ENCODE peak calls at places on chromosome 18, in nine cellular contexts. X, P, L, S, Q, O, Y, W and B are unnamed samples.

GRCh38 chr18:54278615-54279014 is 9.3 kb downstream of the POLI start:
- DNase-seq in X (no peak), P (no peak), L (no peak), S (no peak), Q (no peak), O (no peak), Y (no peak), W (no peak), B (no peak)

GRCh38 chr18:13397504-13398163 is 179.1 kb downstream of the LDLRAD4 start:
- DNase-seq in X (no peak), P (no peak), L (no peak), S (no peak), Q (no peak), O (no peak), Y (no peak), W (no peak), B (no peak)

GRCh38 chr18:10784596-10785202 is 258.9 kb downstream of the NAPG start:
- DNase-seq in X (no peak), P (no peak), L (no peak), S (no peak), Q (no peak), O (no peak), Y (no peak), W (no peak), B (no peak)

GRCh38 chr18:5626130-5626880 is 82.5 kb upstream of the EPB41L3 start:
- DNase-seq in X (no peak), P (no peak), L (no peak), S (no peak), Q (no peak), O (no peak), Y (no peak), W (no peak), B (no peak)

GRCh38 chr18:38420611-38421010 is 855.0 kb upstream of the CELF4 start:
- DNase-seq in X (no peak), P (no peak), L (no peak), S (no peak), Q (no peak), O (no peak), Y (no peak), W (no peak), B (no peak)

GRCh38 chr18:79856119-79857080 is 58.7 kb downstream of the KCNG2 start:
- DNase-seq in X (no peak), P (no peak), L (peak), S (no peak), Q (peak), O (no peak), Y (peak), W (no peak), B (peak)

GRCh38 chr18:71107220-71107619 is 818.4 kb downstream of the SOCS6 start:
- DNase-seq in X (no peak), P (no peak), L (no peak), S (no peak), Q (no peak), O (no peak), Y (no peak), W (no peak), B (no peak)

GRCh38 chr18:31685097-31686082 is 1.0 kb upstream of the B4GALT6 start:
- DNase-seq in X (no peak), P (peak), L (no peak), S (peak), Q (peak), O (peak), Y (peak), W (peak), B (peak)

GRCh38 chr18:46338213-46338612 is 234.0 kb downstream of the HAUS1 start:
- DNase-seq in X (no peak), P (no peak), L (no peak), S (no peak), Q (peak), O (no peak), Y (no peak), W (no peak), B (no peak)

GRCh38 chr18:69795785-69796184 is 151.9 kb downstream of the CD226 start:
- DNase-seq in X (peak), P (no peak), L (no peak), S (no peak), Q (peak), O (no peak), Y (no peak), W (no peak), B (no peak)

GRCh38 chr18:55593888-55594287 is 5.9 kb upstream of the TCF4 start:
- DNase-seq in X (no peak), P (no peak), L (no peak), S (no peak), Q (no peak), O (no peak), Y (no peak), W (no peak), B (no peak)

GRCh38 chr18:73645175-73645715 is 502.4 kb downstream of the FBXO15 start:
- DNase-seq in X (no peak), P (no peak), L (no peak), S (no peak), Q (no peak), O (no peak), Y (no peak), W (no peak), B (no peak)

GRCh38 chr18:59986139-59986538 is 86.3 kb downstream of the PMAIP1 start:
- DNase-seq in X (no peak), P (no peak), L (no peak), S (no peak), Q (no peak), O (no peak), Y (no peak), W (no peak), B (no peak)

GRCh38 chr18:42038936-42039335 is 83.9 kb downstream of the PIK3C3 start:
- DNase-seq in X (peak), P (peak), L (no peak), S (no peak), Q (no peak), O (no peak), Y (no peak), W (no peak), B (peak)

GRCh38 chr18:56825312-56825711 is 174.2 kb downstream of the WDR7 start:
- DNase-seq in X (no peak), P (no peak), L (no peak), S (no peak), Q (no peak), O (no peak), Y (no peak), W (no peak), B (no peak)

GRCh38 chr18:50401888-50402287 is 27.0 kb downstream of the SKA1 start:
- DNase-seq in X (no peak), P (no peak), L (no peak), S (peak), Q (peak), O (peak), Y (peak), W (peak), B (peak)

GRCh38 chr18:3305933-3306332 is 44.0 kb downstream of the MYL12B start:
- DNase-seq in X (no peak), P (peak), L (no peak), S (no peak), Q (no peak), O (no peak), Y (no peak), W (no peak), B (no peak)

GRCh38 chr18:79387615-79388014 is 8.1 kb upstream of the NFATC1 start:
- DNase-seq in X (no peak), P (no peak), L (no peak), S (no peak), Q (no peak), O (no peak), Y (no peak), W (no peak), B (no peak)

GRCh38 chr18:66900837-66901236 is 296.9 kb upstream of the CDH19 start:
- DNase-seq in X (no peak), P (no peak), L (no peak), S (no peak), Q (no peak), O (no peak), Y (no peak), W (no peak), B (no peak)

GRCh38 chr18:64283059-64283458 is 134.2 kb upstream of the LINC00305 start:
- DNase-seq in X (no peak), P (no peak), L (no peak), S (no peak), Q (no peak), O (no peak), Y (no peak), W (no peak), B (no peak)

GRCh38 chr18:80157708-80158343 is 48.8 kb downstream of the ADNP2 start:
- DNase-seq in X (peak), P (peak), L (no peak), S (peak), Q (peak), O (peak), Y (peak), W (peak), B (peak)

GRCh38 chr18:8849696-8850095 is 144.3 kb downstream of the MTCL1 start:
- DNase-seq in X (no peak), P (no peak), L (no peak), S (no peak), Q (no peak), O (no peak), Y (no peak), W (no peak), B (no peak)

GRCh38 chr18:50350699-50351098 is 24.1 kb upstream of the SKA1 start:
- DNase-seq in X (no peak), P (no peak), L (no peak), S (no peak), Q (no peak), O (no peak), Y (no peak), W (no peak), B (no peak)

GRCh38 chr18:8938817-8939216 is 163.7 kb upstream of the NDUFV2 start:
- DNase-seq in X (no peak), P (no peak), L (no peak), S (no peak), Q (no peak), O (no peak), Y (no peak), W (no peak), B (no peak)

DNA sequence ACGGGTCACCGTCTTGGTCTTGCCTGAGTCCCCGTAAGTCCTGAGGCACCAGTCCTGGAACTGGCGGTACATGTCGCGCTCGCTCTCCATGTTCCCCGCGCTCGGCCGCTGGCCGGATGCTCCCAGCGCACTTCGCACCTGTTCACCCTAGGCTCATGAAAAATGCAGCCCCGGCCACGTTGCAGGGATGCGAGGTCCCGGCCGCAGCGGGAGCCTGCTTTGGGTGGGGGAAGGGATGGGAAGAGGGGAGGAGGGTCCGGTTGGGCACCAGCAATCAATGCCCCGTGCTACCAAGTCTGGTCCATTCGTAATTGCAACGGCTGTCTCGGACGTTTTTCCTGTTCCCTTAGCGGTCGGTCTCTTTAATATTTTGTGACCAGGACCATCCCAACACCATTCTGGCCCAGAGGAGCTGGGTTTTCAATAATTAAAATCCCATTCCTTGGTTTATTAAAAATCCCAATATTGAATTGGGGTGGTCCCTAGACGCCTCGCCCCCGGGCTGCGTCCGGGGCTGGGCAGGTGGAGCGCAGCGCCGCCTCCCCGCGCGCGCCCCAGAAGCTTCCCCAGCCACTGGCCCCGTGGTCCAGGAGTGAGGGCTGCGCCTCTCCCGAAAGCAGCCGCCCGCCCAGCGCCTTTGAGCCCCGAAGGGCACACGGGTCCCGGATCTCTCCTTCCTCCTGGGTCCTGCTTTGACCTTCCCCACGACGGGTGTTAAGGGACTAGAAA is 1.4 kb downstream of the NOL4 start:
- DNase-seq in X (no peak), P (no peak), L (no peak), S (no peak), Q (peak), O (no peak), Y (peak), W (no peak), B (no peak)
- H3K27ac ChIP-seq in X (no peak), P (no peak), L (peak), S (no peak), Q (peak), O (no peak), Y (no peak), W (no peak), B (no peak)

GRCh38 chr18:48641981-48642380 is 103.2 kb downstream of the CTIF start:
- DNase-seq in X (no peak), P (no peak), L (no peak), S (no peak), Q (no peak), O (no peak), Y (no peak), W (no peak), B (no peak)

GRCh38 chr18:48638896-48639771 is 100.3 kb downstream of the CTIF start:
- DNase-seq in X (no peak), P (no peak), L (peak), S (no peak), Q (no peak), O (no peak), Y (no peak), W (no peak), B (no peak)

GRCh38 chr18:48640566-48641270 is 101.9 kb downstream of the CTIF start:
- DNase-seq in X (no peak), P (peak), L (peak), S (no peak), Q (no peak), O (no peak), Y (no peak), W (no peak), B (no peak)

GRCh38 chr18:48638451-48638850 is 99.6 kb downstream of the CTIF start:
- DNase-seq in X (no peak), P (no peak), L (peak), S (no peak), Q (no peak), O (no peak), Y (no peak), W (no peak), B (no peak)

DNA sequence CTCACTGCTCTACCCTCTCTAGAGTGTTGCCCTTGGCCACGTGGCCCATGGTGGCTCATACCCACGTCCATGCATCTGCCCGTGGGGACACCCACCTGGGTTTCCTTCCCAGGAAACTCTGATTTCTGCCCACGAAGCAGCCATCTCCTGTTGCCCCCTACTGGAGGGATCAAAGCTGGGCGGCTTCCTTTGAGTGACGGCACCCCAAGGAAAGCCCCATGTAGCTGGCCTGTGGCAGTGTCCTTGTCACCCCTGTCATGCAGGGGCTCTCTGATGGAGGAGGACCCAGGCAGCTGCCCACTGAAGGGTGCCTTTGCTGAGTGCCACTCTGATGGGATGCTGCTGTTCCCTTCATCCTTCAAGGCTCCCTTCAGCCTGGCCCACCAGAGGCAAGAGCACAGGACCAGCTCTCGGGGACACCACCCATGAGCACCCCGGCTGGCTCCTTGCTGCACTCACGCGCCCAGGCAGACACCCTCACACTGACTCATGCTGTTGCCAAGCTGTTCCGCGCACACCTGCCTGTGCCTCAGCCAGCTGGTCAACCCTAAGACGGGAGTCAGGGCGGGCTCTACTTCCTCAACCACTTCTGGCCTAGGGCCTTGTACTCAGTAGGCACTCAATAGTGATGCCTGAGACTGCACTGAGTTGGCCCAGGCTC is 101.1 kb downstream of the CTIF start:
- DNase-seq in X (no peak), P (no peak), L (peak), S (no peak), Q (no peak), O (no peak), Y (no peak), W (no peak), B (no peak)
- TF ChIP-seq CTCF in X (peak), P (peak), L (peak), S (no peak), Q (peak), O (no peak), Y (peak), W (no peak), B (no peak)

GRCh38 chr18:6775702-6776101 is 46.2 kb downstream of the ARHGAP28 start:
- DNase-seq in X (no peak), P (no peak), L (no peak), S (no peak), Q (no peak), O (no peak), Y (no peak), W (no peak), B (no peak)
- H3K27ac ChIP-seq in X (peak), P (peak), L (no peak), S (no peak), Q (no peak), O (no peak), Y (no peak), W (no peak), B (no peak)

GRCh38 chr18:62328775-62329525 is 3.8 kb downstream of the TNFRSF11A start:
- DNase-seq in X (no peak), P (no peak), L (no peak), S (no peak), Q (no peak), O (no peak), Y (peak), W (no peak), B (no peak)

GRCh38 chr18:62327977-62328376 is 2.9 kb downstream of the TNFRSF11A start:
- DNase-seq in X (no peak), P (no peak), L (no peak), S (no peak), Q (no peak), O (no peak), Y (no peak), W (no peak), B (no peak)

GRCh38 chr18:62325806-62326645 is 916 bp downstream of the TNFRSF11A start:
- DNase-seq in X (no peak), P (no peak), L (no peak), S (peak), Q (peak), O (no peak), Y (no peak), W (no peak), B (no peak)

GRCh38 chr18:62324917-62325805 is at the start of gene TNFRSF11A:
- DNase-seq in X (no peak), P (no peak), L (no peak), S (peak), Q (peak), O (peak), Y (peak), W (peak), B (peak)

DNA sequence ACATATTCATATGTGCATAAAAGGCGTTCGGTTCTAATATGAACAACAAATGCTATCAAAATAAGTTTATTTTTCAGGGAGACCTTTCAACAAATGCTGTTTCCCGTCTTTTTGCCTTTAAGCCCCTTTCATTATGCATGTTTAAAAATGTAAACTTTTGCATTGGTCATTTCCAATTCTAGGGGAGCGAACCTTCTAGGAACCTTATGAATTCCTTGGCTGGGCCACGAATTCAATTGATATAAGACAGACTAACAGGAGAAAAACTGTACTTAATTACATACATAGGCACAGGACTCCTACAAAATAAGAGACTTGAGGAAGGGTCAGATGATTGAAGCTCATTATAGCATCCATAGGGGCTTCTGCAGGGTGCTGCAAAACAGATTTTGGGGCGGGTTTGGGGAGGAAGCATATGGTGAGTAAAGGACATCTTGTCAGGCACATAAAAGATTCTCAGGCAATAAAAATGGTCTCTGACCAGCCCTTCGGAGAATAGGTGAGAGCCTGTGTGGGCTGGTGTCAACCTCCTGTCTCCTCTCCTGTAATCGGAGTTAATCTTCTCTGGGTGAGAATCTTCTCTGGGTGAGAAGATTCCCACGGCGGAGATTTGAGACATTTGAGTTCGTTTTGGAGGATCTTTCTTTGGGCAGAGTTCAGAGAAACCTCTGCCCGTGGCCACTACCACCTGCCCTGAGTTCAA is 1.7 kb downstream of the TNFRSF11A start:
- DNase-seq in X (no peak), P (no peak), L (no peak), S (no peak), Q (no peak), O (no peak), Y (no peak), W (no peak), B (no peak)
- TF ChIP-seq CTCF in X (no peak), P (no peak), L (no peak), S (no peak), Q (no peak), O (no peak), Y (no peak), W (no peak), B (no peak)

GRCh38 chr18:76455015-76455676 is 39.9 kb downstream of the ZNF516 start:
- DNase-seq in X (no peak), P (no peak), L (peak), S (no peak), Q (no peak), O (no peak), Y (no peak), W (no peak), B (no peak)
- H3K27ac ChIP-seq in X (peak), P (no peak), L (no peak), S (no peak), Q (no peak), O (no peak), Y (no peak), W (no peak), B (peak)

GRCh38 chr18:72542993-72543361 is 1.2 kb downstream of the CBLN2 start:
- DNase-seq in X (no peak), P (no peak), L (no peak), S (no peak), Q (peak), O (no peak), Y (no peak), W (no peak), B (no peak)

GRCh38 chr18:72539861-72540260 is 4.3 kb downstream of the CBLN2 start:
- DNase-seq in X (no peak), P (no peak), L (no peak), S (no peak), Q (no peak), O (no peak), Y (no peak), W (no peak), B (no peak)

GRCh38 chr18:72544092-72544886 is at the start of gene CBLN2:
- DNase-seq in X (peak), P (peak), L (no peak), S (no peak), Q (peak), O (no peak), Y (peak), W (peak), B (peak)

GRCh38 chr18:72543362-72544055 is 633 bp downstream of the CBLN2 start:
- DNase-seq in X (no peak), P (no peak), L (no peak), S (no peak), Q (peak), O (no peak), Y (peak), W (no peak), B (no peak)

GRCh38 chr18:72541871-72542690 is 2.1 kb downstream of the CBLN2 start:
- DNase-seq in X (no peak), P (no peak), L (no peak), S (no peak), Q (peak), O (no peak), Y (peak), W (no peak), B (no peak)
- TF ChIP-seq CTCF in X (no peak), P (no peak), L (no peak), S (no peak), Q (no peak), O (no peak), Y (peak), W (no peak), B (no peak)

GRCh38 chr18:23134780-23135678 is at the start of gene CABLES1:
- DNase-seq in X (no peak), P (peak), L (peak), S (no peak), Q (peak), O (peak), Y (peak), W (peak), B (peak)
- H3K27ac ChIP-seq in X (peak), P (peak), L (peak), S (no peak), Q (peak), O (peak), Y (peak), W (peak), B (peak)

GRCh38 chr18:11908182-11909080 is at the start of gene MPPE1:
- DNase-seq in X (peak), P (peak), L (peak), S (peak), Q (peak), O (peak), Y (peak), W (peak), B (peak)
- TF ChIP-seq CTCF in X (peak), P (no peak), L (no peak), S (no peak), Q (peak), O (no peak), Y (no peak), W (no peak), B (no peak)